ENCODE peak calls at places on chromosomes 5 and 9, in eight cellular contexts. M, T, A, X, D, B, C and G are unnamed samples.

GRCh38 chr9:123568691-123569342 is 212.8 kb downstream of the CRB2 start:
- DNase-seq in M (peak), T (no peak), A (no peak), X (no peak), D (no peak), B (no peak), C (no peak), G (no peak)

GRCh38 chr5:97224112-97224750 is 41.2 kb upstream of the RIOK2 start:
- DNase-seq in M (no peak), T (no peak), A (no peak), X (peak), D (no peak), B (no peak), C (no peak), G (no peak)

GRCh38 chr9:132795511-132796303 is 82.4 kb downstream of the AK8 start:
- DNase-seq in M (no peak), T (no peak), A (no peak), X (no peak), D (no peak), B (no peak), C (no peak), G (no peak)

GRCh38 chr9:121962421-121962820 is 130.7 kb downstream of the TTLL11 start:
- DNase-seq in M (no peak), T (no peak), A (no peak), X (peak), D (no peak), B (no peak), C (no peak), G (no peak)

GRCh38 chr5:7419846-7420245 is 23.9 kb downstream of the ADCY2 start:
- DNase-seq in M (no peak), T (no peak), A (no peak), X (no peak), D (no peak), B (no peak), C (no peak), G (no peak)

GRCh38 chr5:79771387-79771786 is 81.8 kb downstream of the CMYA5 start:
- DNase-seq in M (peak), T (no peak), A (no peak), X (no peak), D (no peak), B (no peak), C (no peak), G (no peak)

GRCh38 chr9:110241491-110242321 is 14.6 kb downstream of the TXN start:
- DNase-seq in M (no peak), T (no peak), A (no peak), X (peak), D (no peak), B (no peak), C (no peak), G (no peak)

GRCh38 chr9:126499005-126499910 is 114.5 kb upstream of the LMX1B start:
- DNase-seq in M (peak), T (peak), A (no peak), X (peak), D (peak), B (no peak), C (no peak), G (no peak)

GRCh38 chr5:53923969-53924876 is 363.8 kb downstream of the NDUFS4 start:
- DNase-seq in M (peak), T (no peak), A (no peak), X (no peak), D (no peak), B (no peak), C (no peak), G (no peak)

GRCh38 chr5:152673601-152674000 is 268.5 kb upstream of the NMUR2 start:
- DNase-seq in M (no peak), T (no peak), A (no peak), X (peak), D (no peak), B (no peak), C (no peak), G (no peak)

GRCh38 chr9:121748727-121749546 is 97.5 kb downstream of the DAB2IP start:
- DNase-seq in M (no peak), T (no peak), A (no peak), X (no peak), D (no peak), B (no peak), C (no peak), G (no peak)

GRCh38 chr5:66718374-66718977 is 122.3 kb downstream of the MAST4 start:
- DNase-seq in M (peak), T (no peak), A (no peak), X (no peak), D (no peak), B (no peak), C (no peak), G (no peak)

GRCh38 chr9:112555844-112556482 is 69.3 kb downstream of the KIAA1958 start:
- DNase-seq in M (no peak), T (no peak), A (no peak), X (peak), D (no peak), B (peak), C (no peak), G (peak)

GRCh38 chr5:76114192-76114795 is 31.1 kb downstream of the SV2C start:
- DNase-seq in M (no peak), T (no peak), A (no peak), X (no peak), D (no peak), B (no peak), C (no peak), G (no peak)

GRCh38 chr5:156147251-156147947 is 179.6 kb upstream of the SGCD start:
- DNase-seq in M (no peak), T (no peak), A (no peak), X (no peak), D (no peak), B (no peak), C (no peak), G (no peak)

GRCh38 chr5:147417133-147417813 is 92.6 kb downstream of the DPYSL3 start:
- DNase-seq in M (peak), T (no peak), A (no peak), X (peak), D (no peak), B (no peak), C (no peak), G (peak)

GRCh38 chr9:71363286-71363961 is 242.0 kb upstream of the TRPM3 start:
- DNase-seq in M (no peak), T (no peak), A (no peak), X (no peak), D (no peak), B (no peak), C (no peak), G (no peak)

GRCh38 chr9:76905984-76906861 is at the start of gene PRUNE2:
- DNase-seq in M (peak), T (no peak), A (peak), X (peak), D (no peak), B (peak), C (peak), G (peak)

GRCh38 chr9:28439688-28440087 is 866.4 kb upstream of the C9orf72 start:
- DNase-seq in M (no peak), T (no peak), A (no peak), X (peak), D (no peak), B (no peak), C (no peak), G (no peak)

GRCh38 chr9:7298123-7298522 is 501.5 kb downstream of the DMAC1 start:
- DNase-seq in M (no peak), T (no peak), A (peak), X (no peak), D (no peak), B (no peak), C (no peak), G (no peak)

GRCh38 chr5:117800261-117800660 is 1188.1 kb downstream of the DTWD2 start:
- DNase-seq in M (no peak), T (no peak), A (no peak), X (no peak), D (no peak), B (no peak), C (no peak), G (no peak)

GRCh38 chr5:116272281-116272941 is 187.6 kb downstream of the COMMD10 start:
- DNase-seq in M (peak), T (no peak), A (no peak), X (no peak), D (no peak), B (no peak), C (no peak), G (no peak)

GRCh38 chr9:112890106-112891081 is at the start of gene SLC46A2:
- DNase-seq in M (peak), T (no peak), A (no peak), X (no peak), D (no peak), B (no peak), C (peak), G (no peak)

GRCh38 chr5:76548525-76549229 is 74.5 kb downstream of the F2RL2 start:
- DNase-seq in M (peak), T (no peak), A (no peak), X (peak), D (no peak), B (no peak), C (no peak), G (no peak)

GRCh38 chr9:124010303-124010664 is 1.3 kb upstream of the LHX2 start:
- DNase-seq in M (peak), T (no peak), A (no peak), X (no peak), D (no peak), B (no peak), C (no peak), G (no peak)

GRCh38 chr9:129994947-129995346 is 48.0 kb downstream of the FNBP1 start:
- DNase-seq in M (no peak), T (no peak), A (no peak), X (no peak), D (no peak), B (no peak), C (no peak), G (no peak)

GRCh38 chr5:148776780-148777179 is 49.6 kb upstream of the ADRB2 start:
- DNase-seq in M (no peak), T (no peak), A (no peak), X (peak), D (no peak), B (no peak), C (no peak), G (no peak)

GRCh38 chr5:150138551-150139265 is 16.9 kb downstream of the PDGFRB start:
- DNase-seq in M (no peak), T (no peak), A (no peak), X (no peak), D (no peak), B (peak), C (peak), G (no peak)

GRCh38 chr9:86046930-86047341 is 52.4 kb downstream of the GOLM1 start:
- DNase-seq in M (no peak), T (no peak), A (no peak), X (no peak), D (no peak), B (no peak), C (no peak), G (no peak)

GRCh38 chr5:95216136-95216955 is 68.5 kb downstream of the MCTP1 start:
- DNase-seq in M (peak), T (no peak), A (no peak), X (peak), D (no peak), B (no peak), C (no peak), G (no peak)

GRCh38 chr5:126519637-126520592 is 75.1 kb downstream of the ALDH7A1 start:
- DNase-seq in M (peak), T (no peak), A (no peak), X (no peak), D (no peak), B (no peak), C (no peak), G (no peak)